ENCODE peak calls at places on chromosomes 7 and 10, in four cellular contexts. One of them, this sample, is unnamed.
A peak's percentile ranks its signal among the peaks of the same experiment; 100 is the strongest.

GRCh38 chr7:107742678-107743566 is 1.0 kb upstream of the CBLL1 start:
- DNase-seq in naive thymus-derived CD4-positive, alpha-beta T cell: no peak
- DNase-seq in aorta: peak; percentile 72
- DNase-seq in pancreas: peak; percentile 61
- DNase-seq in this sample: no peak

GRCh38 chr7:79523426-79523825 is 70.0 kb upstream of the MAGI2 start:
- DNase-seq in aorta: no peak
- DNase-seq in naive thymus-derived CD4-positive, alpha-beta T cell: no peak
- DNase-seq in pancreas: no peak
- DNase-seq in this sample: no peak

GRCh38 chr10:34156781-34157425 is 658.2 kb downstream of the PARD3 start:
- DNase-seq in pancreas: no peak
- DNase-seq in naive thymus-derived CD4-positive, alpha-beta T cell: no peak
- DNase-seq in aorta: no peak
- DNase-seq in this sample: no peak

GRCh38 chr7:117041007-117041406 is 87.7 kb downstream of the ST7 start:
- DNase-seq in naive thymus-derived CD4-positive, alpha-beta T cell: no peak
- DNase-seq in pancreas: no peak
- DNase-seq in aorta: no peak
- DNase-seq in this sample: no peak

GRCh38 chr10:126955934-126956711 is 50.9 kb downstream of the DOCK1 start:
- DNase-seq in naive thymus-derived CD4-positive, alpha-beta T cell: no peak
- DNase-seq in pancreas: no peak
- DNase-seq in aorta: no peak
- DNase-seq in this sample: no peak

GRCh38 chr10:71396714-71397339 is at the start of gene CDH23:
- DNase-seq in aorta: no peak
- DNase-seq in naive thymus-derived CD4-positive, alpha-beta T cell: no peak
- DNase-seq in pancreas: peak; percentile 36
- DNase-seq in this sample: no peak

GRCh38 chr7:122803323-122803722 is 82.9 kb downstream of the CADPS2 start:
- DNase-seq in aorta: no peak
- DNase-seq in pancreas: no peak
- DNase-seq in naive thymus-derived CD4-positive, alpha-beta T cell: no peak
- DNase-seq in this sample: peak; percentile 5

GRCh38 chr7:134165266-134165665 is 38.1 kb downstream of the LRGUK start:
- DNase-seq in aorta: no peak
- DNase-seq in pancreas: no peak
- DNase-seq in naive thymus-derived CD4-positive, alpha-beta T cell: no peak
- DNase-seq in this sample: no peak

GRCh38 chr10:23065549-23065948 is 29.8 kb upstream of the MSRB2 start:
- DNase-seq in aorta: peak; percentile 86
- DNase-seq in naive thymus-derived CD4-positive, alpha-beta T cell: no peak
- DNase-seq in pancreas: peak; percentile 87
- DNase-seq in this sample: no peak

GRCh38 chr7:35026154-35026553 is 11.1 kb downstream of the DPY19L1 start:
- DNase-seq in aorta: no peak
- DNase-seq in naive thymus-derived CD4-positive, alpha-beta T cell: no peak
- DNase-seq in pancreas: no peak
- DNase-seq in this sample: no peak

GRCh38 chr7:127393370-127394058 is 1.0 kb upstream of the ZNF800 start:
- DNase-seq in aorta: no peak
- DNase-seq in pancreas: no peak
- DNase-seq in naive thymus-derived CD4-positive, alpha-beta T cell: no peak
- DNase-seq in this sample: no peak

GRCh38 chr10:77939561-77940001 is 13.0 kb upstream of the DLG5 start:
- DNase-seq in pancreas: no peak
- DNase-seq in aorta: no peak
- DNase-seq in naive thymus-derived CD4-positive, alpha-beta T cell: no peak
- DNase-seq in this sample: no peak

GRCh38 chr10:5030989-5031388 is 27.3 kb upstream of the AKR1C2 start:
- DNase-seq in pancreas: no peak
- DNase-seq in aorta: no peak
- DNase-seq in naive thymus-derived CD4-positive, alpha-beta T cell: no peak
- DNase-seq in this sample: no peak

GRCh38 chr7:231858-232246 is 39.5 kb downstream of the FAM20C start:
- DNase-seq in aorta: no peak
- DNase-seq in naive thymus-derived CD4-positive, alpha-beta T cell: no peak
- DNase-seq in pancreas: no peak
- DNase-seq in this sample: no peak

GRCh38 chr10:43854042-43854441 is 205.4 kb upstream of the ZNF32 start:
- DNase-seq in pancreas: no peak
- DNase-seq in naive thymus-derived CD4-positive, alpha-beta T cell: no peak
- DNase-seq in aorta: no peak
- DNase-seq in this sample: no peak

GRCh38 chr10:71090801-71091200 is 121.6 kb upstream of the UNC5B start:
- DNase-seq in naive thymus-derived CD4-positive, alpha-beta T cell: no peak
- DNase-seq in pancreas: no peak
- DNase-seq in aorta: no peak
- DNase-seq in this sample: no peak

GRCh38 chr7:82778021-82778420 is 334.4 kb upstream of the CACNA2D1 start:
- DNase-seq in pancreas: no peak
- DNase-seq in naive thymus-derived CD4-positive, alpha-beta T cell: no peak
- DNase-seq in aorta: no peak
- DNase-seq in this sample: no peak

GRCh38 chr7:8724080-8724718 is 290.8 kb downstream of the NXPH1 start:
- DNase-seq in pancreas: peak; percentile 29
- DNase-seq in naive thymus-derived CD4-positive, alpha-beta T cell: no peak
- DNase-seq in aorta: no peak
- DNase-seq in this sample: peak; percentile 40

GRCh38 chr7:36346260-36346831 is 43.3 kb upstream of the ANLN start:
- DNase-seq in naive thymus-derived CD4-positive, alpha-beta T cell: no peak
- DNase-seq in aorta: no peak
- DNase-seq in pancreas: no peak
- DNase-seq in this sample: no peak

GRCh38 chr10:75108684-75109458 is 2.6 kb upstream of the SAMD8 start:
- DNase-seq in naive thymus-derived CD4-positive, alpha-beta T cell: no peak
- DNase-seq in pancreas: no peak
- DNase-seq in aorta: no peak
- DNase-seq in this sample: peak; percentile 21

GRCh38 chr7:102892631-102893278 is 20.0 kb upstream of the LRRC17 start:
- DNase-seq in pancreas: no peak
- DNase-seq in naive thymus-derived CD4-positive, alpha-beta T cell: no peak
- DNase-seq in aorta: no peak
- DNase-seq in this sample: no peak

GRCh38 chr7:81883801-81884393 is 114.0 kb upstream of the HGF start:
- DNase-seq in aorta: no peak
- DNase-seq in pancreas: no peak
- DNase-seq in naive thymus-derived CD4-positive, alpha-beta T cell: no peak
- DNase-seq in this sample: no peak

GRCh38 chr7:21256310-21256877 is 171.5 kb upstream of the SP4 start:
- DNase-seq in aorta: no peak
- DNase-seq in naive thymus-derived CD4-positive, alpha-beta T cell: peak; percentile 42
- DNase-seq in pancreas: peak; percentile 17
- DNase-seq in this sample: peak; percentile 45

GRCh38 chr7:158052381-158053095 is 535.1 kb downstream of the PTPRN2 start:
- DNase-seq in naive thymus-derived CD4-positive, alpha-beta T cell: no peak
- DNase-seq in pancreas: no peak
- DNase-seq in aorta: no peak
- DNase-seq in this sample: no peak

DNA sequence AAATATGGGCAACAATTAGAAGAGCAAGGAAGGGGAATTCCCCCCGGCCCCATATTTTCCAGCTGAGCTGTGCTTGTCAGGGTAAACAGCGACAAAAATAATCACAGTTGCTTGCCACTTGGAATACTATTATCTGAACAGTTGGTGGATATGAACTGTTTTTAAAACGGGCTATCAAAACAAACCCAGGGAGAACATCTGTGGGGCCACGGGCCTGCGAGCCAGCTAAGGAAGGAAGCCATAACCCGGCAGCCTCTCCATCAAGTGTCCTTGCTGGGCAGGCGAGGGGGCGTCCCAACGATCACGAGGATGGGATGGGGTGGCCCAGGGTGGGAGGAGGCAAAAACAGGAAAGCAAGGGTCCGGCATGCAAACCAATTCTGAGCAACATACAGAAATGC is 228.4 kb downstream of the ARHGAP12 start:
- DNase-seq in pancreas: no peak
- DNase-seq in aorta: no peak
- DNase-seq in naive thymus-derived CD4-positive, alpha-beta T cell: no peak
- DNase-seq in this sample: no peak
- H3K4me1 ChIP-seq in pancreas: no peaks in the 10 kb centered on the region
- H3K4me1 ChIP-seq in aorta: peaks cover 10% of the 10 kb centered on the region
- H3K4me1 ChIP-seq in naive thymus-derived CD4-positive, alpha-beta T cell: no peaks in the 10 kb centered on the region
- H3K4me1 ChIP-seq in this sample: no peaks in the 10 kb centered on the region

DNA sequence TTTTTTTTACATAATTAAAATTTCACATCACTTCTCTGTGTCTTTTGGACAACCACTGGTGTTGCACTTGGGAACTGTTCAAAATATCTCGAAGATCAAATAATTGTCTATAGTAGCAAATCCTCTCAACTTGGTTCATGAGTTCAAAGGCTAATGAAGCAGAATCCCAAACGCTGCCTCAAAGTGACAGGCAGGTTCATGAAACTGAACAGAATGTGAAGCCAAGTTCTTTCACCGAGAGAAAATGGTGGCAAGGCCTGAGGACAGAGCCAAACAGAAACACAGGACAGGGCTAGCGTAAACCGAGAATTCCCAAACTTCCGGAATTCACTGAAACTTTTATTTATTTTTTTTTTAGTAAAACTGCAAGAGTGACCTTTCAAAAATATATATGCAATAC is 21.1 kb downstream of the SMURF1 start:
- DNase-seq in naive thymus-derived CD4-positive, alpha-beta T cell: no peak
- DNase-seq in pancreas: no peak
- DNase-seq in aorta: no peak
- DNase-seq in this sample: no peak
- H3K4me1 ChIP-seq in naive thymus-derived CD4-positive, alpha-beta T cell: peaks cover 10% of the 10 kb centered on the region
- H3K4me1 ChIP-seq in pancreas: peaks cover 41% of the 10 kb centered on the region
- H3K4me1 ChIP-seq in aorta: peaks cover 11% of the 10 kb centered on the region
- H3K4me1 ChIP-seq in this sample: peaks cover 6% of the 10 kb centered on the region

DNA sequence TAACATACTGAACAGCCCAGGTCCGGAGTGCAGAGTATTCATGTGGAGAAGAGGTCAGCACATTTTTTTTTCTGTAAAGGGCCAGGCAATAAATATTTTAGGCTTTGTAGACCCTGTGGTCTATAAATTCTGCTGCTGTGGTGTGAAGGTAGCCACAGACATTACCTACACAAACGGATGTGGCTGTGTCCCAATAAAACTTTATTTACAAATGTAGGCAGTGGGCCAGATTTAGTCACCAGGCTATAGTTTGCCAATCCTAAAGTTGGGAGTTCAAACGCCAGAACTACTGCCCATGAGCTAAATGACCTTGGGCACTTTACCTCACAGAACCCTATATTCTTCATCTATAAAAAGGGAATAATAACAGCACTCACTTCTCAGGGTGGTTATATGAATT is 13.4 kb downstream of the FAM53B start:
- DNase-seq in pancreas: no peak
- DNase-seq in aorta: no peak
- DNase-seq in naive thymus-derived CD4-positive, alpha-beta T cell: no peak
- DNase-seq in this sample: no peak
- H3K4me1 ChIP-seq in pancreas: peaks cover 19% of the 10 kb centered on the region
- H3K4me1 ChIP-seq in aorta: no peaks in the 10 kb centered on the region
- H3K4me1 ChIP-seq in naive thymus-derived CD4-positive, alpha-beta T cell: peaks cover 80% of the 10 kb centered on the region
- H3K4me1 ChIP-seq in this sample: peaks cover 64% of the 10 kb centered on the region

GRCh38 chr7:136687693-136688322 is 180.6 kb upstream of the CHRM2 start:
- DNase-seq in naive thymus-derived CD4-positive, alpha-beta T cell: no peak
- DNase-seq in pancreas: no peak
- DNase-seq in aorta: no peak
- DNase-seq in this sample: peak; percentile 58

GRCh38 chr7:136688601-136689000 is 179.9 kb upstream of the CHRM2 start:
- DNase-seq in naive thymus-derived CD4-positive, alpha-beta T cell: no peak
- DNase-seq in aorta: no peak
- DNase-seq in pancreas: no peak
- DNase-seq in this sample: no peak

GRCh38 chr7:136685506-136685905 is 182.9 kb upstream of the CHRM2 start:
- DNase-seq in pancreas: no peak
- DNase-seq in naive thymus-derived CD4-positive, alpha-beta T cell: no peak
- DNase-seq in aorta: no peak
- DNase-seq in this sample: no peak
- H3K4me1 ChIP-seq in pancreas: no peaks in the 10 kb centered on the region
- H3K4me1 ChIP-seq in naive thymus-derived CD4-positive, alpha-beta T cell: no peaks in the 10 kb centered on the region
- H3K4me1 ChIP-seq in aorta: no peaks in the 10 kb centered on the region
- H3K4me1 ChIP-seq in this sample: peaks cover 7% of the 10 kb centered on the region

This sample was measured in OCI-LY7.